ENCODE peak calls at places on chromosome X, in six cellular contexts. One of them, this sample, is unnamed.

GRCh38 chrX:3516051-3516541 is 169.6 kb upstream of the MXRA5 start:
- DNase-seq in GM06990: no peak
- DNase-seq in ovary: no peak
- DNase-seq in WERI-Rb-1: no peak
- DNase-seq in right cardiac atrium: no peak
- DNase-seq in uterus: no peak
- DNase-seq in this sample: no peak

GRCh38 chrX:14039344-14039743 is 9.7 kb upstream of the GEMIN8 start:
- DNase-seq in uterus: peak
- DNase-seq in ovary: no peak
- DNase-seq in WERI-Rb-1: peak
- DNase-seq in right cardiac atrium: no peak
- DNase-seq in GM06990: no peak
- DNase-seq in this sample: peak

GRCh38 chrX:19579485-19579884 is 64.2 kb upstream of the MAP3K15 start:
- DNase-seq in uterus: no peak
- DNase-seq in WERI-Rb-1: no peak
- DNase-seq in ovary: no peak
- DNase-seq in GM06990: no peak
- DNase-seq in right cardiac atrium: no peak
- DNase-seq in this sample: no peak

GRCh38 chrX:139508099-139508498 is 22.4 kb upstream of the F9 start:
- DNase-seq in GM06990: no peak
- DNase-seq in WERI-Rb-1: no peak
- DNase-seq in uterus: no peak
- DNase-seq in ovary: no peak
- DNase-seq in right cardiac atrium: no peak
- DNase-seq in this sample: no peak

GRCh38 chrX:28015993-28016392 is 34.7 kb upstream of the DCAF8L1 start:
- DNase-seq in ovary: no peak
- DNase-seq in GM06990: no peak
- DNase-seq in uterus: no peak
- DNase-seq in WERI-Rb-1: no peak
- DNase-seq in right cardiac atrium: no peak
- DNase-seq in this sample: no peak

GRCh38 chrX:34884693-34885277 is 57.8 kb upstream of the FAM47B start:
- DNase-seq in GM06990: no peak
- DNase-seq in right cardiac atrium: no peak
- DNase-seq in uterus: no peak
- DNase-seq in ovary: no peak
- DNase-seq in WERI-Rb-1: no peak
- DNase-seq in this sample: no peak

GRCh38 chrX:67612231-67612630 is 68.4 kb downstream of the AR start:
- DNase-seq in GM06990: no peak
- DNase-seq in uterus: no peak
- DNase-seq in WERI-Rb-1: no peak
- DNase-seq in right cardiac atrium: no peak
- DNase-seq in ovary: no peak
- DNase-seq in this sample: no peak

GRCh38 chrX:110678591-110678990 is 117.0 kb downstream of the CHRDL1 start:
- DNase-seq in WERI-Rb-1: no peak
- DNase-seq in right cardiac atrium: no peak
- DNase-seq in uterus: no peak
- DNase-seq in GM06990: no peak
- DNase-seq in ovary: no peak
- DNase-seq in this sample: no peak

GRCh38 chrX:41621236-41621651 is 67.5 kb upstream of the GPR34 start:
- DNase-seq in GM06990: no peak
- DNase-seq in ovary: no peak
- DNase-seq in WERI-Rb-1: no peak
- DNase-seq in uterus: no peak
- DNase-seq in right cardiac atrium: no peak
- DNase-seq in this sample: no peak

GRCh38 chrX:39772057-39772832 is 325.5 kb downstream of the BCOR start:
- DNase-seq in uterus: no peak
- DNase-seq in ovary: no peak
- DNase-seq in GM06990: no peak
- DNase-seq in WERI-Rb-1: no peak
- DNase-seq in right cardiac atrium: no peak
- DNase-seq in this sample: peak

GRCh38 chrX:101507986-101508385 is 22.7 kb downstream of the ARMCX4 start:
- DNase-seq in ovary: no peak
- DNase-seq in right cardiac atrium: no peak
- DNase-seq in uterus: no peak
- DNase-seq in WERI-Rb-1: no peak
- DNase-seq in GM06990: no peak
- DNase-seq in this sample: no peak

GRCh38 chrX:18973527-18974192 is 10.3 kb downstream of the PHKA2 start:
- DNase-seq in right cardiac atrium: no peak
- DNase-seq in WERI-Rb-1: peak
- DNase-seq in GM06990: no peak
- DNase-seq in uterus: no peak
- DNase-seq in ovary: no peak
- DNase-seq in this sample: no peak

GRCh38 chrX:149511081-149511480 is 6.0 kb upstream of the IDS start:
- DNase-seq in uterus: no peak
- DNase-seq in ovary: no peak
- DNase-seq in WERI-Rb-1: no peak
- DNase-seq in right cardiac atrium: no peak
- DNase-seq in GM06990: no peak
- DNase-seq in this sample: no peak

GRCh38 chrX:13750204-13750603 is 15.7 kb downstream of the OFD1 start:
- DNase-seq in ovary: no peak
- DNase-seq in uterus: no peak
- DNase-seq in WERI-Rb-1: no peak
- DNase-seq in right cardiac atrium: no peak
- DNase-seq in GM06990: no peak
- DNase-seq in this sample: peak

GRCh38 chrX:148380614-148381561 is 119.5 kb upstream of the AFF2 start:
- DNase-seq in uterus: no peak
- DNase-seq in WERI-Rb-1: no peak
- DNase-seq in ovary: no peak
- DNase-seq in GM06990: peak
- DNase-seq in right cardiac atrium: no peak
- DNase-seq in this sample: peak

GRCh38 chrX:96182366-96182765 is 502.3 kb upstream of the DIAPH2 start:
- DNase-seq in GM06990: no peak
- DNase-seq in ovary: peak
- DNase-seq in right cardiac atrium: peak
- DNase-seq in WERI-Rb-1: peak
- DNase-seq in uterus: no peak
- DNase-seq in this sample: no peak

GRCh38 chrX:39654183-39654925 is 443.4 kb downstream of the BCOR start:
- DNase-seq in ovary: no peak
- DNase-seq in uterus: no peak
- DNase-seq in right cardiac atrium: no peak
- DNase-seq in GM06990: no peak
- DNase-seq in WERI-Rb-1: peak
- DNase-seq in this sample: no peak

GRCh38 chrX:40156472-40157227 is 58.9 kb upstream of the BCOR start:
- DNase-seq in WERI-Rb-1: peak
- DNase-seq in right cardiac atrium: no peak
- DNase-seq in GM06990: no peak
- DNase-seq in uterus: no peak
- DNase-seq in ovary: peak
- DNase-seq in this sample: no peak

GRCh38 chrX:55342533-55343501 is 78.1 kb upstream of the PAGE3 start:
- DNase-seq in uterus: no peak
- DNase-seq in right cardiac atrium: peak
- DNase-seq in ovary: no peak
- DNase-seq in WERI-Rb-1: peak
- DNase-seq in GM06990: no peak
- DNase-seq in this sample: peak

GRCh38 chrX:45007598-45007997 is 134.6 kb downstream of the KDM6A start:
- DNase-seq in right cardiac atrium: no peak
- DNase-seq in GM06990: peak
- DNase-seq in WERI-Rb-1: no peak
- DNase-seq in uterus: no peak
- DNase-seq in ovary: no peak
- DNase-seq in this sample: no peak
- H3K4me3 ChIP-seq in right cardiac atrium: no peak
- H3K4me3 ChIP-seq in GM06990: no peak
- H3K4me3 ChIP-seq in WERI-Rb-1: no peak
- H3K4me3 ChIP-seq in uterus: no peak
- H3K4me3 ChIP-seq in ovary: no peak
- H3K4me3 ChIP-seq in this sample: no peak

GRCh38 chrX:16946361-16946964 is at the start of gene REPS2:
- DNase-seq in ovary: peak
- DNase-seq in uterus: peak
- DNase-seq in right cardiac atrium: peak
- DNase-seq in WERI-Rb-1: peak
- DNase-seq in GM06990: peak
- DNase-seq in this sample: peak
- H3K4me3 ChIP-seq in ovary: peak
- H3K4me3 ChIP-seq in uterus: peak
- H3K4me3 ChIP-seq in right cardiac atrium: peak
- H3K4me3 ChIP-seq in WERI-Rb-1: peak
- H3K4me3 ChIP-seq in GM06990: peak
- H3K4me3 ChIP-seq in this sample: no peak

GRCh38 chrX:107675365-107675654 is 47.0 kb downstream of the PRPS1 start:
- DNase-seq in uterus: no peak
- DNase-seq in right cardiac atrium: no peak
- DNase-seq in GM06990: no peak
- DNase-seq in WERI-Rb-1: no peak
- DNase-seq in ovary: no peak
- DNase-seq in this sample: no peak

GRCh38 chrX:107674480-107675364 is 46.4 kb downstream of the PRPS1 start:
- DNase-seq in GM06990: no peak
- DNase-seq in right cardiac atrium: peak
- DNase-seq in ovary: peak
- DNase-seq in WERI-Rb-1: peak
- DNase-seq in uterus: peak
- DNase-seq in this sample: no peak

GRCh38 chrX:107672955-107673378 is 44.7 kb downstream of the PRPS1 start:
- DNase-seq in right cardiac atrium: peak
- DNase-seq in uterus: peak
- DNase-seq in GM06990: peak
- DNase-seq in ovary: peak
- DNase-seq in WERI-Rb-1: peak
- DNase-seq in this sample: peak

GRCh38 chrX:107673401-107673800 is 45.1 kb downstream of the PRPS1 start:
- DNase-seq in WERI-Rb-1: no peak
- DNase-seq in ovary: no peak
- DNase-seq in uterus: no peak
- DNase-seq in right cardiac atrium: no peak
- DNase-seq in GM06990: no peak
- DNase-seq in this sample: no peak

DNA sequence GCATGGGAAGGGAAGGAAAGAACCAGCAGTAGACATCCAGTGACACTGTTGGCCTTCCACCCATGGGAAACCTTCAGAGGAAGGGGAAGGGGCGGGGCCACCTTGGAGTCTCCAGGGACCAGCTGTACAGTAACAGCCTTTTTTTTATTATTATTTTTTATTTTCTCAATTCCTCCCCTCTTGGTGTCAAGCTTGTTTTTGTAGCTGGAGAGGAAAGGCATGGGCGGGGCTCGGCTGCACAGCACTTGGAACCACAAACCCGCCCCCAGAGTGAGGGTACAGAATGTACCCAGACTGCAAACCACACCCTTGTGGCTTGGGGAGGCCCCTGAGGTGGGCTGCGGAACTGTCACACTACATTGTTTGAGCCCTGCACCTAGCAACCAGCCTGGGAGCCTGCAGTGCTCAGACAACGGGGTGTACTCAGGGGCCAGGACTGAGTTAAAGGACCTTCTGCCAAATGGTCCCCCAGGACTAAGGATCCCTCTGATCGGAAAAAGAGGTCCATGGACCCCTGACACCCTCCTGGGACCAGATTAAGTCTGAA is 45.7 kb downstream of the PRPS1 start:
- DNase-seq in ovary: peak
- DNase-seq in right cardiac atrium: peak
- DNase-seq in WERI-Rb-1: no peak
- DNase-seq in GM06990: peak
- DNase-seq in uterus: peak
- DNase-seq in this sample: peak
- H3K4me3 ChIP-seq in ovary: peak
- H3K4me3 ChIP-seq in right cardiac atrium: no peak
- H3K4me3 ChIP-seq in WERI-Rb-1: no peak
- H3K4me3 ChIP-seq in GM06990: no peak
- H3K4me3 ChIP-seq in uterus: no peak
- H3K4me3 ChIP-seq in this sample: peak

GRCh38 chrX:11537141-11537540 is 128.6 kb downstream of the ARHGAP6 start:
- DNase-seq in ovary: no peak
- DNase-seq in WERI-Rb-1: no peak
- DNase-seq in uterus: no peak
- DNase-seq in GM06990: no peak
- DNase-seq in right cardiac atrium: no peak
- DNase-seq in this sample: no peak
- H3K4me3 ChIP-seq in ovary: no peak
- H3K4me3 ChIP-seq in WERI-Rb-1: no peak
- H3K4me3 ChIP-seq in uterus: no peak
- H3K4me3 ChIP-seq in GM06990: no peak
- H3K4me3 ChIP-seq in right cardiac atrium: no peak
- H3K4me3 ChIP-seq in this sample: no peak

DNA sequence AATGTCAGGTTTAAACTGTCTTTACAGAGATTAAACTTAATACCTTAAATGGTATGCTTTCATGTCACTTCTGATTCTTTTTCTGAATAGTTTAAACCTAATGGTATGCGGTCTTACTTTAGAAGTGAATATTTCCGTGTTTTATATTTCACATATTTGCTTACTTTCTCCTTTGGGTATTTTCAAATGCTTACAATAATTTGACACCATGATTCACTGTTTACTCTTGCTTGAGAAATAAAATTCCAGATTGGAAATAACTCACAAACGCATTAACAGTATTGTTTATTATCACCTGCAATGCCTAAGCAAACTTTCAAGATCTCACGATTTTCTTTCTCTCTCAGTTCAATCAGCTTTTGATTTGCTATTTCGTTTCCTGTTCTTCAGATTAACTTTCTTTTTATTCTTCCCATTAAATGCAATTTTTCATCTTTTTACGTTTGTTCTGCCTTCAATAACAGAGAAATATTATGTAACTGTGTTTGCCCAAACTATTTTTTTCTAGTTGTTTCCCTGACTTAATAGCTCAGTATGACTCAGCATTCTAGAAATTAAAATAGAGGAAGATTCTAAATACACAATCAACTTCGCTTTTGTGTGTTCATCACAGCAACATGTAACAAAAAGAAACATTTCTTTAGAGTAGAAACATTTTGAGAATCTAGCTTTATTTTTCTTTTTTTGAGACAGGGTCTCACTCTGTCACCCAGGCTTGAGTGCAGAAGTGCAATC is 955.5 kb upstream of the PRKX start:
- DNase-seq in right cardiac atrium: no peak
- DNase-seq in ovary: no peak
- DNase-seq in GM06990: no peak
- DNase-seq in WERI-Rb-1: no peak
- DNase-seq in uterus: no peak
- DNase-seq in this sample: no peak
- H3K4me3 ChIP-seq in right cardiac atrium: no peak
- H3K4me3 ChIP-seq in ovary: no peak
- H3K4me3 ChIP-seq in GM06990: no peak
- H3K4me3 ChIP-seq in WERI-Rb-1: no peak
- H3K4me3 ChIP-seq in uterus: no peak
- H3K4me3 ChIP-seq in this sample: no peak

DNA sequence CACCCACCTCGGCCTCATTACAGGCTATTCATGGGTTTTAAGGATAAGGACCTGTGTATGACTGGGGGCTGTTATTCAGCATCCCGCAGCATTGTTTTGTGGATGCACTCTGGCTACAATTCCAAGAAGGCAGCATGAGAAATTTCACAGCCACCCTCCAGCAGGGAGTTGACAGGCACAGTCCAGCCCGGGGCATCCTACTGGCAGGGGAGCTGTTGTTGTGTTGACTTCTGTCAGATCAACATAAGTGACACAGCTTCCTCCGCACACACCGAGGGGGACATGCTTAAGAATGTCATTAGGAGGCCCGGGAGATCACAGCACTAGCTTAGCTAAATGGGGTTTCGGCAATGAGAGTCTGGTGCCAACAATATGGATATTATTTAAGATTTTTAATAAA is 326.4 kb downstream of the ASMT start:
- DNase-seq in WERI-Rb-1: no peak
- DNase-seq in GM06990: no peak
- DNase-seq in right cardiac atrium: no peak
- DNase-seq in ovary: no peak
- DNase-seq in uterus: no peak
- DNase-seq in this sample: no peak
- H3K4me3 ChIP-seq in WERI-Rb-1: no peak
- H3K4me3 ChIP-seq in GM06990: no peak
- H3K4me3 ChIP-seq in right cardiac atrium: no peak
- H3K4me3 ChIP-seq in ovary: no peak
- H3K4me3 ChIP-seq in uterus: no peak
- H3K4me3 ChIP-seq in this sample: no peak